ENCODE peak calls at places on chromosome 17, in four cellular contexts. A is IMR-90, H is A549, T is HepG2. B is an unnamed sample.

GRCh38 chr17:65551641-65552040 is 9.8 kb downstream of the AXIN2 start:
- DNase-seq in A (no peak), H (no peak), T (no peak), B (no peak)

GRCh38 chr17:6366144-6366755 is 68.7 kb downstream of the AIPL1 start:
- DNase-seq in A (peak), H (no peak), T (no peak), B (no peak)

GRCh38 chr17:45353047-45353446 is 36.2 kb upstream of the MAP3K14 start:
- DNase-seq in A (no peak), H (no peak), T (no peak), B (peak)

GRCh38 chr17:38601539-38602351 is 4.0 kb downstream of the SRCIN1 start:
- DNase-seq in A (no peak), H (peak), T (peak), B (peak)

GRCh38 chr17:47323382-47324223 is at the start of gene EFCAB13:
- DNase-seq in A (peak), H (peak), T (peak), B (peak)

GRCh38 chr17:57819273-57819672 is 30.6 kb downstream of the MRPS23 start:
- DNase-seq in A (no peak), H (no peak), T (no peak), B (no peak)

GRCh38 chr17:57626520-57627210 is 118.4 kb downstream of the CCDC182 start:
- DNase-seq in A (no peak), H (no peak), T (peak), B (no peak)

GRCh38 chr17:38740806-38741205 is 7.3 kb downstream of the PCGF2 start:
- DNase-seq in A (no peak), H (no peak), T (no peak), B (no peak)

GRCh38 chr17:65172511-65173136 is 35.5 kb downstream of the RGS9 start:
- DNase-seq in A (no peak), H (no peak), T (no peak), B (no peak)

GRCh38 chr17:31274252-31274651 is 22.8 kb downstream of the OMG start:
- DNase-seq in A (peak), H (no peak), T (peak), B (no peak)

GRCh38 chr17:67435122-67435521 is 58.0 kb downstream of the PITPNC1 start:
- DNase-seq in A (no peak), H (no peak), T (peak), B (no peak)

GRCh38 chr17:7435676-7436555 is 681 bp downstream of the TMEM102 start:
- DNase-seq in A (no peak), H (peak), T (no peak), B (peak)

GRCh38 chr17:48439875-48440505 is 10.0 kb upstream of the SKAP1 start:
- DNase-seq in A (no peak), H (no peak), T (no peak), B (peak)

GRCh38 chr17:34703533-34703932 is 124.2 kb downstream of the TMEM132E start:
- DNase-seq in A (peak), H (no peak), T (peak), B (peak)
- TF ChIP-seq MAZ in A (no peak), H (no peak), T (no peak), B (no peak)

DNA sequence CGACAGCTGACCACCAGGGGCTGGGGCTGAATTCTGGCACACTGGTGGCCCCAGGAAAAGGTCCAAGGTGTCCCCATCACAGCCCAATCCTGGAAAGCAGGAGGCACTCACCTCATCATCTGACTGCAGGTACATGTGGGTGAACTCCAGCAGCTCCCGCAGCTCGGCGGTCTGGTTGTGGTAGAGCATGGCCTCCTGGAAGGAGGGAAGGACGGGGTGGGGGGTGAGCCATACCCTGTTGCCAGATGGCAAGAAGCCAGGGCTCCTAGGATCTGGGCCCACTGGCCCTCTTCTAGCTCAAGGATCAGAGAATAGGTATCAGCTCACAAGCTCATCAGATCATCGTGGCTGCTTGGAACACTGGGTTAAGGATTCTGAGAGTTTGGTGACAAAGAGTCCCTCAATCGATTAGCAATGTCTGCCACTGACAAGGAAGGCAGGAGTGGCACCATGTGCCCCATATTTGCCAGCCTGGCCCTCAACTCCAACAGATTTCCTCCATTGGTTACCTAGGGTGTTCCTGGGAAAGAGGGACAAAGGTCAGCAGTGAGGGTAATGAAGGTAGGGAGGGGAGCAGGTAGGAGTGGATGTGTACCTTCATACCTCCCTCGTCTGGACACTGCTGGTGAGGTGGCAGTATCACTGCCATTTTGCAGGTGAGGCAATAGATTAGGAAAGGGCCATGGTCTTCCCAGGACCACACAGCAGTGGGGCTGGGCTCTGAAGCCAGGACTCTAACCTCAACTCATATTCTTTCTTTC is 4.9 kb downstream of the P3H4 start:
- DNase-seq in A (no peak), H (no peak), T (no peak), B (no peak)
- TF ChIP-seq USF2 in A (no peak), H (no peak), T (no peak), B (no peak)

DNA sequence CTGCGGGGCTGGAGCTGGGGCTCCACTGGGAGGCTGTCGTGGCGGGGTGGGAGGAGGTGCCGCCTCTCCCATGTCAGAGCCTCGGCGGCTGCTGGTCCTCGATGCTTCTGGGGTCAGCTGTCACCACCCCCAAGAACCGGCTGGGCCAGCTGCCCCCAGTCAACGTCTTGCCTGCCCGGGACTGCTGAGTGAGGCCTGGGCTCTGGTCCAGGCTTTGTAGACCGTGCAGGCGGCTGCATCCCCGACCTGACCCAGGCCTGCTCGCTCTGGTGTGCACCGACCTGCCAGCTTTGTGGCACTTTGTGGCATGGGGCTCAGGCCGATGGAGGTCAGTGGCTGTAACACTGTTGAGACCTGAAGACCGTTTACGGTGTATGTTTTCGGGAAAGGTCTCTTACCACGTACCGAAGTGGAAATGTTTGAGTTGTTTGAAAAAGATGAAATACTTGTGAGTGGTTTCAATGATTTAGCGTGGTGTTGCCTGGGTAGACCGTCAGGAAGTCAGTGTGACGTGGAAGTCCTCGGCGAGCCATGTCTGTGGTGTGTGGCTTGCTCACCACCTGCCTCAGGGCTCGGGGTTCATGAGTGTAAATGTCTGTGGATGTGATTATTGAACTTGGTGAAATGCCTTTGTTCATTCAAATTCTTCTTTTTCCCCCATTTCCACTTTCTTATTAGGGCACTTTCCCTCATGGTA is 53.2 kb upstream of the ZNF750 start:
- DNase-seq in A (peak), H (no peak), T (no peak), B (no peak)
- TF ChIP-seq MAZ in A (no peak), H (no peak), T (no peak), B (no peak)

GRCh38 chr17:78127240-78127887 is 1.2 kb downstream of the TMC6 start:
- DNase-seq in A (no peak), H (no peak), T (peak), B (peak)
- TF ChIP-seq USF2 in A (no peak), H (no peak), T (no peak), B (no peak)

DNA sequence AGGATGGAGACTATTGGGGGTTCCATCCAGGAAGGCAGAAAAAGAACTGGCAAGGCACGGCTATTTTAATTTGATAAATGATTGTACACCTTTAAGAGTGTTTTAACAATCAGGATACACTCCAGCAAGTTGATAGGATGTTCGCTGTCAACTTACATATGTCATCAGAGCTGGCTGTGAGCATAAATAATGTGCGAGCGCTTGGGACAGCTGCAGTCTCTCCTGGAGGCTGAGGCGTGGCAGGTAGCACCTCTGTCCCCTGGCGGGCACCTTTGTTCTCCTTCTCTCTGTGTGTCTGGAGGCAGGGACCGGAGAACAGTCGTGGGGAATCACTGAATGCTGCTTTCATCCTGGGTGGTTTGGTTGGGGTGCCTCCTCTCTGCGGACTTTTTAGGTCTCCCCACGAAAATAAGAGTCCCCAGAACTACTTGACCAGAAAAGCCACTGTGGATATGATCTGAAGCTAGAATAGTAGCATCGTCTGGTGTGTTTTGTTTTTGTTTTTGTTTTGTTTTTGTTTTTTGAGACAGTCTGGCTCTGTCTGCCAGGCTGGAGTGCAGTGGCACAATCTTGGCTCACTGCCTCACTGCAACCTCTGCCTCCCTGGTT is 9.4 kb downstream of the BAHCC1 start:
- DNase-seq in A (no peak), H (no peak), T (no peak), B (no peak)
- TF ChIP-seq MAZ in A (no peak), H (no peak), T (no peak), B (no peak)

GRCh38 chr17:2215616-2216364 is 87.8 kb downstream of the SMG6 start:
- DNase-seq in A (peak), H (no peak), T (no peak), B (no peak)
- TF ChIP-seq USF2 in A (no peak), H (no peak), T (no peak), B (no peak)